ENCODE peak calls at places on chromosomes 1 and 21, in four cellular contexts. One of them, this sample, is unnamed.

GRCh38 chr21:28127390-28127789 is 865.3 kb downstream of the LTN1 start:
- DNase-seq in tibial artery: no peak
- DNase-seq in coronary artery: no peak
- DNase-seq in RWPE1: no peak
- DNase-seq in this sample: no peak

GRCh38 chr1:35807614-35808375 is at the start of gene AGO4:
- DNase-seq in tibial artery: peak
- DNase-seq in coronary artery: peak
- DNase-seq in RWPE1: peak
- DNase-seq in this sample: peak

GRCh38 chr1:244730153-244730933 is 77.4 kb downstream of the DESI2 start:
- DNase-seq in tibial artery: no peak
- DNase-seq in coronary artery: no peak
- DNase-seq in RWPE1: peak
- DNase-seq in this sample: peak

GRCh38 chr21:38773108-38774061 is 32.3 kb upstream of the ETS2 start:
- DNase-seq in tibial artery: peak
- DNase-seq in coronary artery: no peak
- DNase-seq in RWPE1: peak
- DNase-seq in this sample: no peak

GRCh38 chr21:33024278-33025103 is 1.2 kb upstream of the OLIG2 start:
- DNase-seq in tibial artery: no peak
- DNase-seq in coronary artery: no peak
- DNase-seq in RWPE1: no peak
- DNase-seq in this sample: no peak

GRCh38 chr21:14285147-14285546 is 69.2 kb downstream of the RBM11 start:
- DNase-seq in tibial artery: no peak
- DNase-seq in coronary artery: no peak
- DNase-seq in RWPE1: no peak
- DNase-seq in this sample: no peak

GRCh38 chr1:36126005-36126716 is 1.1 kb upstream of the COL8A2 start:
- DNase-seq in tibial artery: no peak
- DNase-seq in coronary artery: no peak
- DNase-seq in RWPE1: no peak
- DNase-seq in this sample: no peak

GRCh38 chr1:26289158-26290059 is 9.5 kb downstream of the SH3BGRL3 start:
- DNase-seq in tibial artery: no peak
- DNase-seq in coronary artery: no peak
- DNase-seq in RWPE1: no peak
- DNase-seq in this sample: no peak

GRCh38 chr1:55378582-55378981 is 163.4 kb upstream of the USP24 start:
- DNase-seq in tibial artery: no peak
- DNase-seq in coronary artery: no peak
- DNase-seq in RWPE1: peak
- DNase-seq in this sample: no peak

GRCh38 chr1:84298688-84299535 is 2.6 kb upstream of the SAMD13 start:
- DNase-seq in tibial artery: peak
- DNase-seq in coronary artery: peak
- DNase-seq in RWPE1: peak
- DNase-seq in this sample: peak

GRCh38 chr1:222754386-222755139 is 17.6 kb downstream of the FAM177B start:
- DNase-seq in tibial artery: peak
- DNase-seq in coronary artery: no peak
- DNase-seq in RWPE1: peak
- DNase-seq in this sample: no peak

GRCh38 chr1:33343539-33343938 is 22.6 kb upstream of the A3GALT2 start:
- DNase-seq in tibial artery: no peak
- DNase-seq in coronary artery: peak
- DNase-seq in RWPE1: no peak
- DNase-seq in this sample: no peak

GRCh38 chr1:155210304-155210703 is 1.8 kb downstream of the MTX1 start:
- DNase-seq in tibial artery: no peak
- DNase-seq in coronary artery: no peak
- DNase-seq in RWPE1: no peak
- DNase-seq in this sample: no peak

GRCh38 chr1:169326644-169327316 is 40.8 kb downstream of the NME7 start:
- DNase-seq in tibial artery: no peak
- DNase-seq in coronary artery: no peak
- DNase-seq in RWPE1: peak
- DNase-seq in this sample: no peak

GRCh38 chr1:21392587-21393263 is 47.2 kb upstream of the NBPF3 start:
- DNase-seq in tibial artery: no peak
- DNase-seq in coronary artery: no peak
- DNase-seq in RWPE1: no peak
- DNase-seq in this sample: no peak

GRCh38 chr1:224259986-224260385 is 70.0 kb downstream of the NVL start:
- DNase-seq in tibial artery: no peak
- DNase-seq in coronary artery: no peak
- DNase-seq in RWPE1: no peak
- DNase-seq in this sample: no peak

GRCh38 chr1:45585110-45585426 is 1.2 kb downstream of the NASP start:
- DNase-seq in tibial artery: no peak
- DNase-seq in coronary artery: no peak
- DNase-seq in RWPE1: no peak
- DNase-seq in this sample: no peak

GRCh38 chr1:6170742-6171201 is 9.3 kb downstream of the CHD5 start:
- DNase-seq in tibial artery: no peak
- DNase-seq in coronary artery: no peak
- DNase-seq in RWPE1: no peak
- DNase-seq in this sample: no peak

GRCh38 chr1:47575855-47576757 is 138.3 kb downstream of the FOXD2 start:
- DNase-seq in tibial artery: no peak
- DNase-seq in coronary artery: no peak
- DNase-seq in RWPE1: no peak
- DNase-seq in this sample: no peak

GRCh38 chr1:112625696-112626095 is 6.1 kb downstream of the CAPZA1 start:
- DNase-seq in tibial artery: no peak
- DNase-seq in coronary artery: no peak
- DNase-seq in RWPE1: no peak
- DNase-seq in this sample: no peak

GRCh38 chr1:234768569-234769283 is 158.7 kb upstream of the IRF2BP2 start:
- DNase-seq in tibial artery: no peak
- DNase-seq in coronary artery: no peak
- DNase-seq in RWPE1: no peak
- DNase-seq in this sample: no peak

GRCh38 chr21:37525810-37526209 is 159.2 kb downstream of the DYRK1A start:
- DNase-seq in tibial artery: no peak
- DNase-seq in coronary artery: no peak
- DNase-seq in RWPE1: no peak
- DNase-seq in this sample: no peak

GRCh38 chr1:63322944-63323865 is 838 bp downstream of the FOXD3 start:
- DNase-seq in tibial artery: no peak
- DNase-seq in coronary artery: no peak
- DNase-seq in RWPE1: no peak
- DNase-seq in this sample: no peak
- TF ChIP-seq CTCF in tibial artery: no peak
- TF ChIP-seq CTCF in coronary artery: no peak
- TF ChIP-seq CTCF in RWPE1: no peak
- TF ChIP-seq CTCF in this sample: peak

GRCh38 chr21:46097826-46098286 is at the start of gene COL6A2:
- DNase-seq in tibial artery: peak
- DNase-seq in coronary artery: peak
- DNase-seq in RWPE1: peak
- DNase-seq in this sample: peak
- TF ChIP-seq CTCF in tibial artery: no peak
- TF ChIP-seq CTCF in coronary artery: peak
- TF ChIP-seq CTCF in RWPE1: no peak
- TF ChIP-seq CTCF in this sample: peak

GRCh38 chr1:9128161-9128519 is 762 bp downstream of the GPR157 start:
- DNase-seq in tibial artery: peak
- DNase-seq in coronary artery: peak
- DNase-seq in RWPE1: peak
- DNase-seq in this sample: no peak

GRCh38 chr1:9127395-9128160 is 1.3 kb downstream of the GPR157 start:
- DNase-seq in tibial artery: no peak
- DNase-seq in coronary artery: no peak
- DNase-seq in RWPE1: no peak
- DNase-seq in this sample: no peak

GRCh38 chr1:9126511-9126910 is 2.4 kb downstream of the GPR157 start:
- DNase-seq in tibial artery: no peak
- DNase-seq in coronary artery: no peak
- DNase-seq in RWPE1: peak
- DNase-seq in this sample: no peak

GRCh38 chr1:9129391-9130041 is 614 bp upstream of the GPR157 start:
- DNase-seq in tibial artery: peak
- DNase-seq in coronary artery: peak
- DNase-seq in RWPE1: peak
- DNase-seq in this sample: peak

DNA sequence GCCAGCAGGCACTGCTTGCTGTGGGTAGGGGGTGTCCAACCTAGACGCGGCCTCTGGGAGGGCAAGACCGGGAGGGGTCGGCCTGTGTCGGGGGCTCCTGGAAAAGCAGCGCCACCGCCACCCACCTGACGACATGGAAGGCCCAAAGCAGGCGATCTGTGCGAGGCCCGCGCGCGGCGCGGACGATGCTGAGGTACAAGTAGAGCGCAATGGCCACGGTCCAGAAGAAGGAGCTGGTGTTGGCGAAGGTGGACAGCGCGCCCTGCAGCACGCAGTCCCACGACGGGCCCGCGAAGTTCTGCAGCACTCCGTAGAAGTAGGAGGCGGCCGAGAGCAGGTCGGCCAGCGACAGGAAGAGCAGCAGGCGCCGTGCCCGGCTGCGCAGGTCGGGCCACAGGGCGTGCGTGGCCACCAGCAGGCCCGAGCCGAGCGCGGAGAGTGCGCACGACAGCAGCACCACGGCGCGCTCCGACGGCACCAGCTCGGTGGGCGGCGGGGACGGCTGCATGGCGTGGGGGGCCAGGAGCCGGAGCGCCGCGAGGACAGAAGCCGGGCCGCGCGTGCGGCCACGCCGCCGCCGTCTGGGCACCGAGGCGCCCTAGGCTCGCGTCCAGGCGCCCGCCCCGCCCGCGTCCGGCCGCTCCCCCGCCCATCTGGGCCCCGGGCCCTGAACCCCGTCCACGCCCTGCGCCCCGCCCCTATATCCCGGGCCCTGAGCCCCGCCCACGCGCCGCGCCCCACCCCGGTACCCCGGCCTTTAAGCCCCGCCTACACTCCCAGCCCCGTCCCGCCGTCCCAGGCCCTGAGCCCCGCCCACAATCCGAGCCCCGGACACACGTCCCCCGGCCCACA is at the start of gene GPR157:
- DNase-seq in tibial artery: peak
- DNase-seq in coronary artery: peak
- DNase-seq in RWPE1: peak
- DNase-seq in this sample: peak
- TF ChIP-seq CTCF in tibial artery: peak
- TF ChIP-seq CTCF in coronary artery: no peak
- TF ChIP-seq CTCF in RWPE1: no peak
- TF ChIP-seq CTCF in this sample: peak

DNA sequence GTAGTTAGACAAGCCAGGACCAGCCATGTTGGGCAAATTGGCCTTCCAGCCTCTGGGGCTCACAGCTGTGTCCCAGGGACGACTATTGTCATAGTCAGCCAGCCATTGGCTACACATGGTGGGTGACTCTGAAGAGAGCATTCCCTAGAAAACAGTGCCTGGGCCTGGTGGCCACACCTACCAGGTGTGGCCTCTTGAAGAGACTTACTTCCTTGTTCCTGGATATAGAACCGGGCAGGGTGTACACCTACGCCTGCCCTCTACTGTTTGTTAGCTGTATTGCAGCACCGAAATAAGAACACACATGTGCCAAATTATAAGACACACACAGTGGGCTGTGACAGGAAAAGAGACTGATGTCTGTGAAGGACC is 134.6 kb upstream of the ARHGEF16 start:
- DNase-seq in tibial artery: no peak
- DNase-seq in coronary artery: no peak
- DNase-seq in RWPE1: peak
- DNase-seq in this sample: no peak
- TF ChIP-seq CTCF in tibial artery: peak
- TF ChIP-seq CTCF in coronary artery: peak
- TF ChIP-seq CTCF in RWPE1: peak
- TF ChIP-seq CTCF in this sample: peak

GRCh38 chr1:9181176-9181906 is 52.4 kb upstream of the GPR157 start:
- DNase-seq in tibial artery: peak
- DNase-seq in coronary artery: no peak
- DNase-seq in RWPE1: peak
- DNase-seq in this sample: peak

GRCh38 chr1:9183898-9184297 is 50.7 kb upstream of the H6PD start:
- DNase-seq in tibial artery: no peak
- DNase-seq in coronary artery: no peak
- DNase-seq in RWPE1: no peak
- DNase-seq in this sample: no peak

GRCh38 chr1:9182784-9183257 is 51.8 kb upstream of the H6PD start:
- DNase-seq in tibial artery: no peak
- DNase-seq in coronary artery: no peak
- DNase-seq in RWPE1: no peak
- DNase-seq in this sample: no peak

GRCh38 chr1:9183441-9183840 is 51.1 kb upstream of the H6PD start:
- DNase-seq in tibial artery: no peak
- DNase-seq in coronary artery: no peak
- DNase-seq in RWPE1: no peak
- DNase-seq in this sample: no peak

GRCh38 chr1:9181990-9182783 is 52.4 kb upstream of the H6PD start:
- DNase-seq in tibial artery: no peak
- DNase-seq in coronary artery: no peak
- DNase-seq in RWPE1: peak
- DNase-seq in this sample: no peak
- TF ChIP-seq CTCF in tibial artery: no peak
- TF ChIP-seq CTCF in coronary artery: no peak
- TF ChIP-seq CTCF in RWPE1: no peak
- TF ChIP-seq CTCF in this sample: peak

DNA sequence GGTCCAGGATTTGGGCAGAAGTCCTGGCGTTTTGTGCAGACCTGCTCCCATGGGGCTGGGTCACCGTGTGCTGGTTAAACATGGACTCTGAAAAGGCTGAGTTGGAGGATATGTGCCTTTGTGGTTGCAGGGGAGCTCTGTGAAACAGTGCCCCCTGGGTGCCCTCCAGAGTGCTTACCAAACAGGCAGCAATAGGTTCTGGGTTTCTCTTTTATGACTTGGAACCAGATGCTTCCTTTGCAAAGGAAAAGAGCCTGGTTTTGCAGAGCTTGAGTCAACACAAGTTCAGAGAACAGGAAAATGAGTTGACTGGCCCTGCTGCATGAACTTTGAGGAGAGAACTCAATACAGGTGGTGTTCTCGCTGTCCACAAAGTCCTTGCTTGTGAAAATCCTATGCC is 288.9 kb downstream of the TM2D1 start:
- DNase-seq in tibial artery: no peak
- DNase-seq in coronary artery: no peak
- DNase-seq in RWPE1: no peak
- DNase-seq in this sample: no peak
- TF ChIP-seq CTCF in tibial artery: no peak
- TF ChIP-seq CTCF in coronary artery: no peak
- TF ChIP-seq CTCF in RWPE1: no peak
- TF ChIP-seq CTCF in this sample: no peak

GRCh38 chr1:38140025-38140487 is 93.5 kb upstream of the POU3F1 start:
- DNase-seq in tibial artery: no peak
- DNase-seq in coronary artery: no peak
- DNase-seq in RWPE1: no peak
- DNase-seq in this sample: no peak

GRCh38 chr1:38135621-38136414 is 89.2 kb upstream of the POU3F1 start:
- DNase-seq in tibial artery: no peak
- DNase-seq in coronary artery: no peak
- DNase-seq in RWPE1: no peak
- DNase-seq in this sample: no peak

GRCh38 chr1:38141483-38141882 is 94.9 kb upstream of the POU3F1 start:
- DNase-seq in tibial artery: no peak
- DNase-seq in coronary artery: no peak
- DNase-seq in RWPE1: no peak
- DNase-seq in this sample: no peak

GRCh38 chr1:38137164-38137563 is 90.6 kb upstream of the POU3F1 start:
- DNase-seq in tibial artery: no peak
- DNase-seq in coronary artery: no peak
- DNase-seq in RWPE1: no peak
- DNase-seq in this sample: no peak

GRCh38 chr1:38138498-38139233 is 92.1 kb upstream of the POU3F1 start:
- DNase-seq in tibial artery: peak
- DNase-seq in coronary artery: peak
- DNase-seq in RWPE1: peak
- DNase-seq in this sample: no peak
- TF ChIP-seq CTCF in tibial artery: peak
- TF ChIP-seq CTCF in coronary artery: no peak
- TF ChIP-seq CTCF in RWPE1: peak
- TF ChIP-seq CTCF in this sample: peak